ENCODE peak calls at places on chromosomes 2 and 18, in six cellular contexts. One of them, this sample, is unnamed.

GRCh38 chr2:41998789-41999470 is 48.9 kb upstream of the PKDCC start:
- DNase-seq in GF-D8: no peak
- DNase-seq in putamen: no peak
- DNase-seq in thyroid gland: peak
- DNase-seq in stimulated activated CD8-positive, alpha-beta memory T cell treated with anti-CD3 and anti-CD28 coated beads, Interleukin-4, amount 100 ng/mL, for 1 hour: no peak
- DNase-seq in HEK293T: no peak
- DNase-seq in this sample: no peak

GRCh38 chr2:56168163-56168562 is 15.6 kb upstream of the CCDC85A start:
- DNase-seq in HEK293T: no peak
- DNase-seq in stimulated activated CD8-positive, alpha-beta memory T cell treated with anti-CD3 and anti-CD28 coated beads, Interleukin-4, amount 100 ng/mL, for 1 hour: no peak
- DNase-seq in thyroid gland: peak
- DNase-seq in putamen: no peak
- DNase-seq in GF-D8: no peak
- DNase-seq in this sample: no peak

GRCh38 chr2:202043473-202043872 is 9.8 kb downstream of the FZD7 start:
- DNase-seq in HEK293T: no peak
- DNase-seq in GF-D8: no peak
- DNase-seq in thyroid gland: no peak
- DNase-seq in stimulated activated CD8-positive, alpha-beta memory T cell treated with anti-CD3 and anti-CD28 coated beads, Interleukin-4, amount 100 ng/mL, for 1 hour: no peak
- DNase-seq in putamen: no peak
- DNase-seq in this sample: no peak

GRCh38 chr2:1940660-1941059 is 196.3 kb upstream of the PXDN start:
- DNase-seq in HEK293T: no peak
- DNase-seq in thyroid gland: peak
- DNase-seq in GF-D8: no peak
- DNase-seq in stimulated activated CD8-positive, alpha-beta memory T cell treated with anti-CD3 and anti-CD28 coated beads, Interleukin-4, amount 100 ng/mL, for 1 hour: no peak
- DNase-seq in putamen: no peak
- DNase-seq in this sample: peak

GRCh38 chr2:203427061-203427460 is 98.9 kb downstream of the ABI2 start:
- DNase-seq in stimulated activated CD8-positive, alpha-beta memory T cell treated with anti-CD3 and anti-CD28 coated beads, Interleukin-4, amount 100 ng/mL, for 1 hour: no peak
- DNase-seq in HEK293T: no peak
- DNase-seq in thyroid gland: no peak
- DNase-seq in GF-D8: no peak
- DNase-seq in putamen: no peak
- DNase-seq in this sample: no peak

GRCh38 chr2:57479994-57480393 is 566.6 kb upstream of the VRK2 start:
- DNase-seq in HEK293T: no peak
- DNase-seq in putamen: no peak
- DNase-seq in thyroid gland: no peak
- DNase-seq in stimulated activated CD8-positive, alpha-beta memory T cell treated with anti-CD3 and anti-CD28 coated beads, Interleukin-4, amount 100 ng/mL, for 1 hour: no peak
- DNase-seq in GF-D8: no peak
- DNase-seq in this sample: no peak

GRCh38 chr2:76867854-76868253 is 654.3 kb downstream of the LRRTM4 start:
- DNase-seq in HEK293T: no peak
- DNase-seq in putamen: no peak
- DNase-seq in thyroid gland: no peak
- DNase-seq in stimulated activated CD8-positive, alpha-beta memory T cell treated with anti-CD3 and anti-CD28 coated beads, Interleukin-4, amount 100 ng/mL, for 1 hour: no peak
- DNase-seq in GF-D8: no peak
- DNase-seq in this sample: no peak

GRCh38 chr2:166516712-166517303 is 22.8 kb upstream of the SCN7A start:
- DNase-seq in GF-D8: no peak
- DNase-seq in putamen: no peak
- DNase-seq in stimulated activated CD8-positive, alpha-beta memory T cell treated with anti-CD3 and anti-CD28 coated beads, Interleukin-4, amount 100 ng/mL, for 1 hour: no peak
- DNase-seq in HEK293T: peak
- DNase-seq in thyroid gland: no peak
- DNase-seq in this sample: peak

GRCh38 chr2:178199334-178199733 is 5.0 kb downstream of the OSBPL6 start:
- DNase-seq in stimulated activated CD8-positive, alpha-beta memory T cell treated with anti-CD3 and anti-CD28 coated beads, Interleukin-4, amount 100 ng/mL, for 1 hour: no peak
- DNase-seq in thyroid gland: no peak
- DNase-seq in GF-D8: no peak
- DNase-seq in putamen: no peak
- DNase-seq in HEK293T: no peak
- DNase-seq in this sample: no peak

GRCh38 chr18:39380823-39381222 is 1815.2 kb upstream of the CELF4 start:
- DNase-seq in putamen: no peak
- DNase-seq in thyroid gland: no peak
- DNase-seq in stimulated activated CD8-positive, alpha-beta memory T cell treated with anti-CD3 and anti-CD28 coated beads, Interleukin-4, amount 100 ng/mL, for 1 hour: no peak
- DNase-seq in HEK293T: no peak
- DNase-seq in GF-D8: no peak
- DNase-seq in this sample: no peak

GRCh38 chr18:179499-179898 is 21.1 kb downstream of the USP14 start:
- DNase-seq in HEK293T: no peak
- DNase-seq in GF-D8: no peak
- DNase-seq in putamen: no peak
- DNase-seq in thyroid gland: no peak
- DNase-seq in stimulated activated CD8-positive, alpha-beta memory T cell treated with anti-CD3 and anti-CD28 coated beads, Interleukin-4, amount 100 ng/mL, for 1 hour: no peak
- DNase-seq in this sample: no peak

GRCh38 chr18:29644276-29644675 is 1398.3 kb downstream of the DSC3 start:
- DNase-seq in HEK293T: no peak
- DNase-seq in GF-D8: no peak
- DNase-seq in putamen: no peak
- DNase-seq in thyroid gland: no peak
- DNase-seq in stimulated activated CD8-positive, alpha-beta memory T cell treated with anti-CD3 and anti-CD28 coated beads, Interleukin-4, amount 100 ng/mL, for 1 hour: no peak
- DNase-seq in this sample: no peak

GRCh38 chr2:176997792-176998169 is 214.8 kb upstream of the HNRNPA3 start:
- DNase-seq in stimulated activated CD8-positive, alpha-beta memory T cell treated with anti-CD3 and anti-CD28 coated beads, Interleukin-4, amount 100 ng/mL, for 1 hour: no peak
- DNase-seq in thyroid gland: no peak
- DNase-seq in HEK293T: no peak
- DNase-seq in putamen: no peak
- DNase-seq in GF-D8: no peak
- DNase-seq in this sample: no peak

GRCh38 chr2:164757934-164758695 is 83.5 kb downstream of the COBLL1 start:
- DNase-seq in GF-D8: no peak
- DNase-seq in stimulated activated CD8-positive, alpha-beta memory T cell treated with anti-CD3 and anti-CD28 coated beads, Interleukin-4, amount 100 ng/mL, for 1 hour: no peak
- DNase-seq in putamen: no peak
- DNase-seq in thyroid gland: no peak
- DNase-seq in HEK293T: no peak
- DNase-seq in this sample: no peak

GRCh38 chr18:4172491-4172890 is 282.6 kb downstream of the DLGAP1 start:
- DNase-seq in thyroid gland: no peak
- DNase-seq in GF-D8: no peak
- DNase-seq in HEK293T: no peak
- DNase-seq in putamen: peak
- DNase-seq in stimulated activated CD8-positive, alpha-beta memory T cell treated with anti-CD3 and anti-CD28 coated beads, Interleukin-4, amount 100 ng/mL, for 1 hour: no peak
- DNase-seq in this sample: peak

GRCh38 chr2:98455494-98455976 is 10.9 kb downstream of the INPP4A start:
- DNase-seq in thyroid gland: no peak
- DNase-seq in GF-D8: peak
- DNase-seq in putamen: no peak
- DNase-seq in stimulated activated CD8-positive, alpha-beta memory T cell treated with anti-CD3 and anti-CD28 coated beads, Interleukin-4, amount 100 ng/mL, for 1 hour: no peak
- DNase-seq in HEK293T: no peak
- DNase-seq in this sample: no peak

GRCh38 chr2:50513724-50514123 is 518.2 kb downstream of the NRXN1 start:
- DNase-seq in putamen: no peak
- DNase-seq in HEK293T: no peak
- DNase-seq in GF-D8: no peak
- DNase-seq in stimulated activated CD8-positive, alpha-beta memory T cell treated with anti-CD3 and anti-CD28 coated beads, Interleukin-4, amount 100 ng/mL, for 1 hour: no peak
- DNase-seq in thyroid gland: no peak
- DNase-seq in this sample: no peak

GRCh38 chr2:168751104-168751768 is 51.2 kb upstream of the NOSTRIN start:
- DNase-seq in stimulated activated CD8-positive, alpha-beta memory T cell treated with anti-CD3 and anti-CD28 coated beads, Interleukin-4, amount 100 ng/mL, for 1 hour: no peak
- DNase-seq in HEK293T: no peak
- DNase-seq in putamen: no peak
- DNase-seq in thyroid gland: no peak
- DNase-seq in GF-D8: no peak
- DNase-seq in this sample: no peak

GRCh38 chr18:32770181-32770650 is 2.6 kb downstream of the KLHL14 start:
- DNase-seq in stimulated activated CD8-positive, alpha-beta memory T cell treated with anti-CD3 and anti-CD28 coated beads, Interleukin-4, amount 100 ng/mL, for 1 hour: no peak
- DNase-seq in GF-D8: no peak
- DNase-seq in thyroid gland: no peak
- DNase-seq in HEK293T: no peak
- DNase-seq in putamen: no peak
- DNase-seq in this sample: no peak

GRCh38 chr2:129885735-129886134 is 93.7 kb upstream of the RAB6C start:
- DNase-seq in putamen: no peak
- DNase-seq in HEK293T: peak
- DNase-seq in stimulated activated CD8-positive, alpha-beta memory T cell treated with anti-CD3 and anti-CD28 coated beads, Interleukin-4, amount 100 ng/mL, for 1 hour: no peak
- DNase-seq in GF-D8: no peak
- DNase-seq in thyroid gland: no peak
- DNase-seq in this sample: no peak

GRCh38 chr2:207744050-207744449 is 25.7 kb downstream of the FZD5 start:
- DNase-seq in GF-D8: no peak
- DNase-seq in thyroid gland: no peak
- DNase-seq in putamen: no peak
- DNase-seq in HEK293T: no peak
- DNase-seq in stimulated activated CD8-positive, alpha-beta memory T cell treated with anti-CD3 and anti-CD28 coated beads, Interleukin-4, amount 100 ng/mL, for 1 hour: no peak
- DNase-seq in this sample: no peak